ENCODE peak calls at places on chromosomes 1 and 21, in eight cellular contexts. Q is activated T-cell treated with anti-CD3 and anti-CD28 coated beads, Interleukin-2, amount 50 U/mL, for 48 hours; C is GM03348; Z is HTR-8/SVneo; J is stimulated activated naive CD8-positive, alpha-beta T cell treated with anti-CD3 and anti-CD28 coated beads, Interleukin-15, Interleukin-2, amounts not matched to agents 100 U/mL and 50 U/mL, for 24 hours; Y is fibroblast of the aortic adventitia; R is breast epithelium; T is kidney tubule cell. U is an unnamed sample.

GRCh38 chr1:168083456-168084325 is 53.0 kb downstream of the GPR161 start:
- DNase-seq in R (no peak), Z (no peak), Q (no peak), T (no peak), J (no peak), C (no peak), Y (peak; percentile 6), U (no peak)

GRCh38 chr1:246181244-246181643 is 325.8 kb downstream of the SMYD3 start:
- DNase-seq in C (no peak), Y (no peak), Q (no peak), J (no peak), T (no peak), R (no peak), Z (no peak), U (no peak)

GRCh38 chr1:204314209-204314892 is 45.4 kb downstream of the PLEKHA6 start:
- DNase-seq in Q (no peak), Y (no peak), Z (no peak), R (no peak), J (no peak), T (peak; percentile 50), C (no peak), U (no peak)

GRCh38 chr1:164602480-164603093 is 43.6 kb downstream of the PBX1 start:
- DNase-seq in T (peak; percentile 61), C (peak; percentile 71), R (peak; percentile 79), J (no peak), Z (peak; percentile 30), Y (peak; percentile 67), Q (no peak), U (peak; percentile 47)

GRCh38 chr21:44291936-44292811 is 6.5 kb downstream of the AIRE start:
- DNase-seq in Q (no peak), C (peak; percentile 52), Y (no peak), J (no peak), Z (no peak), R (no peak), T (no peak), U (no peak)

GRCh38 chr1:198465201-198466144 is 75.0 kb downstream of the ATP6V1G3 start:
- DNase-seq in J (no peak), Y (peak; percentile 82), R (no peak), T (peak; percentile 53), Q (no peak), Z (peak; percentile 32), C (peak; percentile 45), U (peak; percentile 44)

GRCh38 chr1:8118031-8118451 is 91.9 kb upstream of the ERRFI1 start:
- DNase-seq in C (no peak), T (peak; percentile 26), Y (no peak), Z (no peak), R (no peak), J (no peak), Q (no peak), U (no peak)

GRCh38 chr1:86971778-86972177 is 57.3 kb downstream of the HS2ST1 start:
- DNase-seq in T (no peak), R (no peak), J (no peak), C (no peak), Q (no peak), Z (no peak), Y (no peak), U (no peak)

GRCh38 chr1:26986658-26987057 is 6.8 kb upstream of the TRNP1 start:
- DNase-seq in Q (no peak), C (no peak), T (peak; percentile 44), Y (no peak), Z (no peak), J (no peak), R (no peak), U (no peak)

GRCh38 chr1:226487921-226488320 is 60.6 kb upstream of the STUM start:
- DNase-seq in Z (no peak), R (no peak), Y (peak; percentile 5), C (no peak), J (no peak), T (peak; percentile 71), Q (no peak), U (no peak)

GRCh38 chr21:45992311-45993209 is 11.0 kb downstream of the COL6A1 start:
- DNase-seq in Q (peak; percentile 14), T (no peak), Y (no peak), J (no peak), Z (no peak), C (no peak), R (peak; percentile 14), U (no peak)

GRCh38 chr1:208228550-208228949 is 15.6 kb downstream of the PLXNA2 start:
- DNase-seq in C (no peak), T (no peak), J (no peak), Y (no peak), Z (no peak), R (no peak), Q (no peak), U (no peak)

GRCh38 chr1:5950201-5950895 is 41.9 kb downstream of the NPHP4 start:
- DNase-seq in J (no peak), T (no peak), Y (no peak), C (no peak), R (no peak), Q (no peak), Z (no peak), U (no peak)

GRCh38 chr1:171185064-171185463 is at the start of gene FMO2:
- DNase-seq in Q (no peak), C (no peak), T (no peak), R (peak; percentile 56), Z (no peak), J (no peak), Y (peak; percentile 52), U (no peak)

GRCh38 chr1:24904731-24905354 is 25.2 kb downstream of the RUNX3 start:
- DNase-seq in J (peak; percentile 5), Z (no peak), T (no peak), R (no peak), Q (peak; percentile 18), C (no peak), Y (no peak), U (no peak)

GRCh38 chr1:168466703-168467081 is 77.1 kb downstream of the XCL2 start:
- DNase-seq in Y (no peak), Q (no peak), R (no peak), C (no peak), J (no peak), T (peak; percentile 12), Z (no peak), U (no peak)